ENCODE peak calls at places on chromosome 9, in ten cellular contexts. G, U, S, B, A, F, N, R, Q and H are unnamed samples.

GRCh38 chr9:13351768-13352386 is 72.4 kb upstream of the MPDZ start:
- DNase-seq in N (no peak), U (no peak), Q (no peak), F (peak), S (peak), A (peak), R (no peak), B (peak), G (no peak), H (no peak)

GRCh38 chr9:108105885-108106284 is 616.3 kb upstream of the KLF4 start:
- DNase-seq in Q (no peak), G (no peak), B (no peak), R (no peak), S (no peak), N (no peak), F (no peak), A (no peak), U (no peak), H (no peak)

GRCh38 chr9:15147471-15147870 is 159.5 kb downstream of the TTC39B start:
- DNase-seq in A (no peak), G (no peak), Q (no peak), S (no peak), B (no peak), U (no peak), R (no peak), F (no peak), N (no peak), H (no peak)

GRCh38 chr9:137462396-137463193 is 3.5 kb upstream of the NSMF start:
- DNase-seq in A (no peak), F (no peak), R (no peak), Q (peak), G (no peak), U (peak), S (no peak), N (no peak), B (no peak), H (no peak)

GRCh38 chr9:18268381-18268780 is 205.6 kb upstream of the ADAMTSL1 start:
- DNase-seq in G (no peak), U (no peak), S (no peak), F (no peak), B (peak), N (no peak), R (no peak), A (no peak), Q (no peak), H (no peak)

GRCh38 chr9:102273952-102274351 is 535.5 kb upstream of the GRIN3A start:
- DNase-seq in N (no peak), B (peak), A (no peak), R (no peak), U (no peak), G (no peak), Q (no peak), S (no peak), F (no peak), H (no peak)

GRCh38 chr9:13569706-13570423 is 290.4 kb upstream of the MPDZ start:
- DNase-seq in A (no peak), S (no peak), G (no peak), N (no peak), Q (no peak), F (no peak), B (no peak), U (no peak), R (no peak), H (no peak)

GRCh38 chr9:4192450-4192849 is 107.4 kb downstream of the GLIS3 start:
- DNase-seq in Q (no peak), U (no peak), B (no peak), R (no peak), S (no peak), F (no peak), A (no peak), N (no peak), G (no peak), H (no peak)

GRCh38 chr9:81686614-81687520 is 2.5 kb downstream of the TLE1 start:
- DNase-seq in A (peak), N (peak), R (peak), U (peak), G (peak), Q (peak), S (peak), B (peak), F (peak), H (peak)

GRCh38 chr9:8338742-8339425 is 539.3 kb upstream of the DMAC1 start:
- DNase-seq in A (no peak), F (no peak), R (no peak), Q (no peak), S (no peak), N (no peak), G (no peak), U (no peak), B (no peak), H (no peak)

GRCh38 chr9:4435197-4435596 is 55.1 kb upstream of the SLC1A1 start:
- DNase-seq in B (peak), N (no peak), F (no peak), S (no peak), U (no peak), G (no peak), R (no peak), A (peak), Q (no peak), H (no peak)

GRCh38 chr9:70924380-70924779 is 197.0 kb downstream of the TRPM3 start:
- DNase-seq in R (no peak), G (no peak), A (no peak), U (no peak), N (no peak), F (no peak), Q (no peak), S (no peak), B (peak), H (no peak)

GRCh38 chr9:127586537-127586936 is 25.5 kb upstream of the STXBP1 start:
- DNase-seq in A (peak), Q (peak), G (peak), U (peak), N (peak), B (peak), S (peak), F (peak), R (peak), H (peak)

GRCh38 chr9:74783408-74783807 is 104.3 kb downstream of the TRPM6 start:
- DNase-seq in R (no peak), S (no peak), B (peak), N (no peak), Q (no peak), U (no peak), G (no peak), F (no peak), A (peak), H (no peak)

GRCh38 chr9:35658894-35659220 is 765 bp downstream of the CCDC107 start:
- DNase-seq in U (peak), F (no peak), S (no peak), N (no peak), R (no peak), Q (no peak), A (peak), G (peak), B (peak), H (no peak)

GRCh38 chr9:71607571-71607970 is 160.7 kb downstream of the CEMIP2 start:
- DNase-seq in R (no peak), U (peak), A (no peak), N (no peak), F (no peak), S (no peak), B (no peak), G (no peak), Q (no peak), H (no peak)

GRCh38 chr9:2286825-2287455 is 271.8 kb downstream of the SMARCA2 start:
- DNase-seq in U (no peak), F (no peak), G (no peak), R (no peak), Q (no peak), B (no peak), A (no peak), S (no peak), N (no peak), H (no peak)

GRCh38 chr9:106796771-106797170 is 66.2 kb upstream of the ZNF462 start:
- DNase-seq in Q (no peak), A (no peak), S (no peak), R (no peak), F (no peak), B (no peak), U (no peak), G (no peak), N (no peak), H (no peak)

GRCh38 chr9:4796988-4797956 is 4.5 kb downstream of the RCL1 start:
- DNase-seq in S (peak), A (peak), N (no peak), F (no peak), R (no peak), G (peak), B (peak), Q (no peak), U (no peak), H (no peak)

GRCh38 chr9:93467062-93467416 is 13.7 kb upstream of the FAM120AOS start:
- DNase-seq in N (no peak), S (no peak), B (peak), A (peak), Q (no peak), F (no peak), R (no peak), G (no peak), U (no peak), H (no peak)

GRCh38 chr9:123081824-123082223 is 48.4 kb downstream of the GPR21 start:
- DNase-seq in A (peak), F (peak), R (no peak), S (no peak), B (peak), G (no peak), N (no peak), U (no peak), Q (no peak), H (no peak)

GRCh38 chr9:87122947-87123685 is 175.8 kb upstream of the GAS1 start:
- DNase-seq in N (no peak), Q (no peak), S (no peak), A (no peak), U (no peak), G (no peak), B (peak), F (no peak), R (no peak), H (no peak)

GRCh38 chr9:29006603-29007002 is 1433.3 kb upstream of the C9orf72 start:
- DNase-seq in Q (no peak), B (peak), U (no peak), F (no peak), A (peak), G (no peak), S (no peak), R (no peak), N (no peak), H (no peak)

GRCh38 chr9:95175523-95175922 is 142.0 kb downstream of the FANCC start:
- DNase-seq in R (no peak), U (no peak), Q (no peak), F (no peak), A (no peak), B (no peak), S (no peak), G (no peak), N (no peak), H (no peak)

GRCh38 chr9:110033869-110034268 is 174.1 kb downstream of the C9orf152 start:
- DNase-seq in U (no peak), R (no peak), N (no peak), A (no peak), B (no peak), G (no peak), Q (no peak), S (no peak), F (no peak), H (no peak)

GRCh38 chr9:115015018-115015635 is 84.7 kb upstream of the TNFSF8 start:
- DNase-seq in U (no peak), S (no peak), A (peak), R (peak), G (peak), Q (no peak), B (peak), F (no peak), N (peak), H (peak)

GRCh38 chr9:113669523-113670115 is 206.1 kb downstream of the RGS3 start:
- DNase-seq in G (no peak), S (no peak), R (no peak), F (no peak), N (no peak), U (no peak), Q (no peak), B (no peak), A (no peak), H (no peak)

GRCh38 chr9:6779417-6780241 is 21.9 kb downstream of the KDM4C start:
- DNase-seq in N (no peak), F (no peak), R (no peak), G (no peak), U (no peak), Q (no peak), B (no peak), S (no peak), A (no peak), H (no peak)

GRCh38 chr9:105539452-105539851 is 18.5 kb upstream of the FKTN start:
- DNase-seq in G (no peak), S (no peak), R (no peak), F (no peak), B (no peak), U (no peak), A (peak), Q (no peak), N (no peak), H (no peak)

GRCh38 chr9:134707031-134707680 is 65.6 kb downstream of the COL5A1 start:
- DNase-seq in F (no peak), Q (peak), A (no peak), B (no peak), N (peak), U (peak), S (no peak), G (peak), R (no peak), H (peak)

GRCh38 chr9:115989816-115990215 is 163.8 kb upstream of the PAPPA start:
- DNase-seq in A (no peak), G (no peak), F (no peak), Q (no peak), S (no peak), U (no peak), N (no peak), R (no peak), B (no peak), H (no peak)

GRCh38 chr9:128456613-128457061 is 831 bp downstream of the ODF2 start:
- DNase-seq in B (peak), S (peak), N (peak), A (peak), F (peak), R (peak), G (peak), Q (peak), U (peak), H (no peak)

GRCh38 chr9:127283917-127284316 is 19.3 kb downstream of the GARNL3 start:
- DNase-seq in S (no peak), R (no peak), B (peak), Q (no peak), F (no peak), U (peak), A (peak), N (no peak), G (peak), H (no peak)

GRCh38 chr9:38141751-38142150 is 72.7 kb upstream of the SHB start:
- DNase-seq in U (no peak), B (peak), Q (no peak), F (no peak), G (no peak), N (no peak), A (peak), S (no peak), R (no peak), H (no peak)

GRCh38 chr9:126523621-126524111 is 90.1 kb upstream of the LMX1B start:
- DNase-seq in R (no peak), Q (no peak), S (no peak), G (no peak), A (no peak), U (no peak), F (no peak), N (no peak), B (no peak), H (no peak)

GRCh38 chr9:137293094-137293481 is 9.0 kb downstream of the NRARP start:
- DNase-seq in G (peak), S (no peak), N (peak), R (no peak), F (no peak), A (no peak), B (no peak), U (no peak), Q (no peak), H (no peak)

GRCh38 chr9:26892251-26893029 is at the start of gene CAAP1:
- DNase-seq in R (peak), Q (peak), N (peak), S (peak), A (peak), G (peak), B (peak), F (peak), U (peak), H (peak)
- TF ChIP-seq CTCF in R (peak), Q (no peak), N (peak), S (peak), A (peak), G (no peak), B (peak), F (peak), U (peak), H (peak)

GRCh38 chr9:136198605-136199083 is 6.3 kb downstream of the LHX3 start:
- DNase-seq in B (peak), R (no peak), N (no peak), G (no peak), A (peak), F (peak), Q (no peak), U (no peak), S (no peak), H (no peak)
- TF ChIP-seq CTCF in B (no peak), R (no peak), N (no peak), G (no peak), A (no peak), F (no peak), Q (no peak), U (no peak), S (no peak), H (no peak)

DNA sequence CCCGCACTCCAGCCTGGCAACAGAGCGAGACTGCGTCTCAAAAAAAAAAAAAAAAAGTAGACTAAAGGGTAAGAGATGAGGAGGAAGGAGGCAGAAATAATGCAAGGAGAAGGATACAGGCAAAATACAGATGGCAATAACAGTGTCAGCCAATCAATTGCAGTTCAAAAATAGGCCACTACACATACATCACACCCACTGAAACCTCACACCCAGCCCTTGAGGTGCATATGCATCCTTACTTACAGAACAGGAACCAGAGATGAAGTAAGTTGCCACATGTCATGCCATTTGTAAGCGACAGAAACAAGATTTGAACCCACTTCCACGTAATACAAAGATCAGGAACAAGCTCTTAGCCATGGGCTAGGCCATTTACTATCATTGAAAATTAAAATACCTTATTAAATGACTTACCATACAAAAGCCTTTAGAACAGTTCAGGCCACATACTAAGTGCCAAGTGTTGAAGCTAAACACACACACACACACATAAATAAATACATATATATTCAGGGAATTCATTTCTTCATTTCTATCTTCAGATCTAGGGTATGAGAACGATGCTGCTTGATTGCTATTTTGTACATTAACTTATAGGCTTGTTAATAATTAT is 98.4 kb downstream of the FNBP1 start:
- DNase-seq in B (peak), S (no peak), U (no peak), N (no peak), A (no peak), F (no peak), G (no peak), R (no peak), Q (no peak), H (no peak)
- TF ChIP-seq CTCF in B (no peak), S (no peak), U (no peak), N (no peak), A (no peak), F (no peak), G (no peak), R (no peak), Q (no peak), H (no peak)

GRCh38 chr9:694499-695154 is 146.9 kb upstream of the DMRT1 start:
- DNase-seq in A (peak), B (peak), U (peak), G (no peak), R (no peak), N (no peak), F (no peak), Q (no peak), S (no peak), H (no peak)

GRCh38 chr9:695252-695651 is 146.2 kb upstream of the DMRT1 start:
- DNase-seq in A (no peak), N (no peak), F (no peak), U (no peak), B (no peak), S (no peak), R (no peak), Q (no peak), G (no peak), H (no peak)

GRCh38 chr9:698276-698675 is 143.2 kb upstream of the DMRT1 start:
- DNase-seq in F (no peak), Q (no peak), U (no peak), S (no peak), N (no peak), B (peak), R (no peak), A (no peak), G (no peak), H (no peak)

GRCh38 chr9:698937-699336 is 142.6 kb upstream of the DMRT1 start:
- DNase-seq in A (no peak), Q (no peak), S (no peak), R (no peak), G (no peak), N (no peak), U (no peak), F (no peak), B (no peak), H (no peak)

DNA sequence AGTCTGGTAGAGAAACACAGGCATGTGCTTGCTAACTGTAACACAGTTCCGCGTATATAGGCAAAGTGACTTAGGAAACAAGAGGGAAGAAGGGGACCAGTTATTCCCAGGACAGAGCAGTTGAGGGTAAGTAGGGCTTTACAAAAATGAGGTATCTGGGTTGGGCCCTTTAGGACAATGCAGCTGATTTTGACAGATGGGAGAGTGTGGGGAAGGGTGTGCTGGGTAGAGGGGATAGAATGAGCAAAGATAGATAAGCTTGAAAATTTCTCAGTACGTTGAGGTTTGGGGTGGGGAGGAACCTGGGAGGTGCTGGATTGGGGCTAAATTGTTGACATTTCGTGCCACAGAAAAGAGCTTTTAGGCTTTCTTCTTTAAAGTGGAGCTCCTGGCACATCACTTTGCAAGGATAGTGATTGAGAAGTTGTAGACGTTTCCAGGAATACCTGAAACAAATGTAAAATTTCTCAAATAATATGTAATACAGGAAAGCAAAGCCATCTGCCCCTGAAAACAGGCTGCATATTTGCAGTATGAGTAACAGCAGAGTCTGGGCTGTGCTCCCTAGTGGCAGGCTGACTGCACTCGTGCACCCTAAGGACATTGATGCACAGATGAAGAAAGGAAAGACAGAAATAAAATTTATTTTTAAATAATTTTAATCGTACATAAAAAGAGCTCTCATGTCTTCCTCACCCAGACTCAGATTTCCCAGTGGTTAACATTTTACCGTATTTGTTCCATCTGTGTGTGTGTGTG is 145.0 kb upstream of the DMRT1 start:
- DNase-seq in S (no peak), R (no peak), U (no peak), F (no peak), A (peak), B (peak), N (no peak), G (no peak), Q (no peak), H (no peak)
- TF ChIP-seq CTCF in S (no peak), R (no peak), U (peak), F (no peak), A (no peak), B (peak), N (no peak), G (no peak), Q (no peak), H (no peak)

GRCh38 chr9:88658311-88658822 is 123.4 kb downstream of the NXNL2 start:
- DNase-seq in A (peak), B (peak), R (no peak), F (no peak), U (peak), G (peak), N (no peak), Q (no peak), S (no peak), H (no peak)

GRCh38 chr9:88659126-88659525 is 124.1 kb downstream of the NXNL2 start:
- DNase-seq in B (peak), Q (no peak), R (no peak), A (no peak), G (no peak), U (no peak), F (no peak), N (no peak), S (no peak), H (no peak)

GRCh38 chr9:88661759-88662158 is 126.8 kb downstream of the NXNL2 start:
- DNase-seq in B (peak), R (no peak), S (no peak), U (no peak), A (peak), Q (no peak), N (no peak), G (no peak), F (no peak), H (no peak)

GRCh38 chr9:88657893-88658292 is 122.9 kb downstream of the NXNL2 start:
- DNase-seq in A (peak), N (no peak), Q (no peak), S (no peak), R (no peak), U (no peak), F (no peak), B (no peak), G (no peak), H (no peak)

DNA sequence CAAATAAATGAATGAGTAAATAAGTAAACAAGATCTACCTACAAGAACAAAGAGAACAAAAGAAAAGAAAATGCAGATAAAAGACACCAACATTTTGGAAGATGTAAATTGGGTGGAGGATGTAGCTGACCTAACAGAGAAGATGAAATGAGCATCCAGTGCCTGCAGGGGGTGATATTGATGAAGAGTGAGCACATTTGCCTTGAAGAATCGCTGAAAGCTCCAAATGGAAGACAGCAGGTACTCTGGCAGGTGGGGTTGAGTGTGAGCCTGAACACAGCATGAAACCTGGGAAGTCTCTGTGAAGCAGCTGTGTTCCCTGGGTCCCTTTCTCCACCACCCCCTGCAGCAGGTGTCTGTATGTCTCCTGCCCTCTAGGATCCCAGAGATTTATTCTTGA is 125.6 kb downstream of the NXNL2 start:
- DNase-seq in A (peak), F (no peak), G (no peak), U (no peak), N (no peak), S (no peak), Q (no peak), B (peak), R (no peak), H (no peak)
- TF ChIP-seq CTCF in A (peak), F (peak), G (no peak), U (no peak), N (peak), S (no peak), Q (no peak), B (peak), R (peak), H (no peak)